ENCODE peak calls at places on chromosome 11, in seven cellular contexts. R is epithelial cell of esophagus, Z is lung, J is cardiac muscle cell, U is progenitor cell of endocrine pancreas, M is spleen, E is uterus. N is an unnamed sample.

GRCh38 chr11:66617148-66617814 is 851 bp downstream of the RBM14 start:
- DNase-seq in J (peak; percentile 68), E (no peak), U (no peak), M (peak; percentile 95), R (peak; percentile 72), Z (no peak), N (no peak)

GRCh38 chr11:23573430-23573829 is 713.2 kb upstream of the CCDC179 start:
- DNase-seq in E (no peak), Z (no peak), M (no peak), R (no peak), U (no peak), J (no peak), N (no peak)

GRCh38 chr11:113670830-113671215 is 35.3 kb downstream of the TMPRSS5 start:
- DNase-seq in U (no peak), E (no peak), Z (no peak), J (no peak), M (no peak), R (no peak), N (no peak)

GRCh38 chr11:61694971-61695706 is 14.9 kb downstream of the DAGLA start:
- DNase-seq in U (no peak), Z (peak; percentile 41), E (peak; percentile 62), J (no peak), M (no peak), R (no peak), N (no peak)

GRCh38 chr11:1231396-1232327 is 8.8 kb downstream of the MUC5B start:
- DNase-seq in Z (no peak), U (no peak), J (no peak), R (no peak), E (no peak), M (peak; percentile 70), N (no peak)

GRCh38 chr11:124405611-124406010 is 6.8 kb upstream of the OR8B3 start:
- DNase-seq in U (no peak), E (no peak), J (no peak), M (no peak), R (peak; percentile 45), Z (no peak), N (no peak)

GRCh38 chr11:116906479-116906878 is 69.1 kb upstream of the APOA1 start:
- DNase-seq in R (no peak), Z (no peak), M (no peak), J (no peak), U (no peak), E (no peak), N (no peak)

GRCh38 chr11:130159657-130160459 is at the start of gene ST14:
- DNase-seq in M (peak; percentile 90), Z (peak; percentile 76), R (peak; percentile 85), E (no peak), U (peak; percentile 56), J (no peak), N (no peak)

GRCh38 chr11:17563248-17563647 is 16.2 kb downstream of the OTOG start:
- DNase-seq in J (no peak), U (no peak), M (no peak), R (peak; percentile 36), Z (no peak), E (no peak), N (peak; percentile 53)

GRCh38 chr11:126415669-126416420 is 60.4 kb downstream of the ST3GAL4 start:
- DNase-seq in Z (peak; percentile 67), M (no peak), R (no peak), E (peak; percentile 76), J (peak; percentile 91), U (no peak), N (no peak)

GRCh38 chr11:63937713-63938480 is 905 bp upstream of the NAA40 start:
- DNase-seq in J (no peak), U (no peak), M (peak; percentile 84), Z (no peak), E (no peak), R (no peak), N (no peak)

GRCh38 chr11:73839123-73839457 is 37.6 kb downstream of the COA4 start:
- DNase-seq in E (no peak), J (no peak), U (no peak), Z (no peak), M (no peak), R (no peak), N (no peak)

GRCh38 chr11:31968774-31969433 is 122.0 kb upstream of the RCN1 start:
- DNase-seq in J (peak; percentile 86), U (no peak), Z (no peak), M (no peak), E (peak; percentile 19), R (peak; percentile 17), N (no peak)

GRCh38 chr11:69941546-69942332 is 122.5 kb upstream of the FGF3 start:
- DNase-seq in J (no peak), M (peak; percentile 38), Z (no peak), R (no peak), U (no peak), E (no peak), N (no peak)

GRCh38 chr11:128302425-128303186 is 284.8 kb downstream of the ETS1 start:
- DNase-seq in J (no peak), U (no peak), R (no peak), Z (no peak), M (no peak), E (no peak), N (no peak)

GRCh38 chr11:28674432-28675076 is 566.4 kb downstream of the METTL15 start:
- DNase-seq in M (no peak), J (peak; percentile 57), E (no peak), U (no peak), R (peak; percentile 39), Z (no peak), N (no peak)

GRCh38 chr11:134489728-134490127 is 77.7 kb upstream of the B3GAT1 start:
- DNase-seq in U (no peak), R (no peak), M (no peak), J (no peak), Z (no peak), E (no peak), N (no peak)

GRCh38 chr11:130947889-130948288 is 31.6 kb upstream of the SNX19 start:
- DNase-seq in M (no peak), E (no peak), J (no peak), R (peak; percentile 76), U (no peak), Z (no peak), N (no peak)

GRCh38 chr11:124481365-124482323 is 36.1 kb upstream of the OR8B8 start:
- DNase-seq in J (peak; percentile 85), M (no peak), Z (no peak), U (no peak), E (no peak), R (peak; percentile 51), N (no peak)

GRCh38 chr11:85827768-85828639 is 17.1 kb upstream of the SYTL2 start:
- DNase-seq in M (no peak), U (no peak), Z (no peak), E (no peak), R (peak; percentile 72), J (peak; percentile 69), N (no peak)

GRCh38 chr11:120339394-120339890 is 3.2 kb downstream of the ARHGEF12 start:
- DNase-seq in U (no peak), Z (no peak), M (no peak), J (no peak), R (peak; percentile 44), E (no peak), N (no peak)

DNA sequence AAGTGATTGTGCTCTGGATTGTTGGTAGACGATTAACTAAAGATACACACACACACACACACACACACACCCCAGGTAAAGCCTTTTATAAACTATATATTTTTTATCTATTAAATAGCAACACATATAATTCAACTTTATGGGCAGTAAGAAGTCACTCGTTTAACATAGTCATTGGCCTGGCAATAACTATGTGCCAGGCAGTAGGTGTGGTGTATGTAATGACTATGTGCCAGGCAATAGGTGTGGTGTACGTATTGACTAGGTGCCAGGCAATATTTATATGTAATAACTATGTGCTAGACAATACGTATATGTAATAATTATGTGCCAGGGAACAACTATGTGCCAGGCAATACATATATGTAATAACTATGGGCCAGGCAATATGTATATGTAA is 40.0 kb upstream of the TENM4 start:
- DNase-seq in J (no peak), R (no peak), M (no peak), Z (no peak), U (no peak), E (no peak), N (no peak)
- TF ChIP-seq CTCF in J (no peak), R (no peak), M (no peak), Z (no peak), U (no peak), E (no peak), N (no peak)

GRCh38 chr11:44104472-44105294 is 9.2 kb downstream of the EXT2 start:
- DNase-seq in J (peak; percentile 78), R (peak; percentile 5), U (no peak), Z (no peak), E (no peak), M (no peak), N (no peak)
- TF ChIP-seq CTCF in J (peak; percentile 25), R (peak; percentile 5), U (no peak), Z (no peak), E (no peak), M (no peak), N (no peak)

GRCh38 chr11:119000906-119001305 is 3.0 kb downstream of the CENATAC start:
- DNase-seq in J (no peak), R (peak; percentile 57), E (no peak), M (no peak), Z (no peak), U (no peak), N (no peak)

GRCh38 chr11:118998822-118999221 is 884 bp downstream of the CENATAC start:
- DNase-seq in R (peak; percentile 82), M (no peak), Z (peak; percentile 41), U (no peak), E (no peak), J (peak; percentile 65), N (no peak)

GRCh38 chr11:118997627-118998387 is at the start of gene CENATAC:
- DNase-seq in R (peak; percentile 89), J (peak; percentile 87), M (peak; percentile 99), Z (peak; percentile 95), U (peak; percentile 90), E (peak; percentile 93), N (peak; percentile 94)

GRCh38 chr11:118998388-118998717 is 415 bp downstream of the CENATAC start:
- DNase-seq in Z (no peak), M (no peak), E (no peak), J (no peak), R (peak; percentile 37), U (no peak), N (no peak)

GRCh38 chr11:118996926-118997626 is 862 bp upstream of the CENATAC start:
- DNase-seq in U (no peak), E (no peak), M (peak; percentile 73), J (peak; percentile 29), R (peak; percentile 28), Z (no peak), N (no peak)
- TF ChIP-seq CTCF in U (peak; percentile 19), E (no peak), M (no peak), J (peak; percentile 17), R (peak; percentile 27), Z (no peak), N (peak; percentile 62)

GRCh38 chr11:13309156-13309555 is 31.6 kb downstream of the BMAL1 start:
- DNase-seq in J (no peak), E (no peak), U (no peak), M (peak; percentile 22), R (peak; percentile 56), Z (no peak), N (no peak)

GRCh38 chr11:13311570-13311969 is 34.0 kb downstream of the BMAL1 start:
- DNase-seq in R (peak; percentile 79), M (no peak), U (no peak), Z (no peak), E (no peak), J (no peak), N (no peak)

GRCh38 chr11:13313005-13313819 is 35.6 kb downstream of the BMAL1 start:
- DNase-seq in U (no peak), M (peak; percentile 48), J (no peak), R (peak; percentile 71), E (no peak), Z (no peak), N (no peak)

GRCh38 chr11:13308704-13309103 is 31.1 kb downstream of the BMAL1 start:
- DNase-seq in R (no peak), J (no peak), U (no peak), Z (no peak), E (no peak), M (no peak), N (no peak)

GRCh38 chr11:13310443-13310842 is 32.9 kb downstream of the BMAL1 start:
- DNase-seq in Z (no peak), M (no peak), R (no peak), E (no peak), J (no peak), U (no peak), N (no peak)
- TF ChIP-seq CTCF in Z (no peak), M (no peak), R (no peak), E (no peak), J (no peak), U (no peak), N (no peak)